ENCODE peak calls at places on chromosomes 7 and 10, in seven cellular contexts. D is HCT116, F is H1, G is HepG2, E is A549, C is endothelial cell of umbilical vein, Y is GM12878. J is an unnamed sample.
A peak's percentile ranks its signal among the peaks of the same experiment; 100 is the strongest.

GRCh38 chr7:22569586-22570321 is 69.8 kb upstream of the STEAP1B start:
- DNase-seq in D (no peak), F (no peak), G (no peak), E (no peak), C (peak; percentile 61), Y (no peak), J (no peak)

GRCh38 chr10:72072046-72072445 is 16.3 kb downstream of the SPOCK2 start:
- DNase-seq in D (no peak), F (no peak), G (no peak), E (no peak), C (no peak), Y (no peak), J (no peak)

GRCh38 chr7:130971297-130971696 is 237.3 kb upstream of the KLF14 start:
- DNase-seq in D (no peak), F (no peak), G (no peak), E (no peak), C (no peak), Y (no peak), J (no peak)

GRCh38 chr7:27992092-27992491 is 188.5 kb downstream of the JAZF1 start:
- DNase-seq in D (no peak), F (no peak), G (no peak), E (no peak), C (no peak), Y (no peak), J (no peak)

GRCh38 chr10:62812672-62813439 is 3.3 kb downstream of the EGR2 start:
- DNase-seq in D (no peak), F (no peak), G (no peak), E (no peak), C (no peak), Y (no peak), J (no peak)

GRCh38 chr7:154736389-154736788 is 266.5 kb downstream of the PAXIP1 start:
- DNase-seq in D (no peak), F (no peak), G (no peak), E (no peak), C (no peak), Y (no peak), J (no peak)

GRCh38 chr10:24469993-24470392 is 253.7 kb downstream of the ARHGAP21 start:
- DNase-seq in D (no peak), F (no peak), G (no peak), E (no peak), C (no peak), Y (no peak), J (no peak)

GRCh38 chr7:3461923-3462322 is 160.9 kb downstream of the SDK1 start:
- DNase-seq in D (no peak), F (no peak), G (no peak), E (no peak), C (no peak), Y (no peak), J (no peak)

GRCh38 chr10:131824371-131825149 is 76.2 kb upstream of the PPP2R2D start:
- DNase-seq in D (no peak), F (no peak), G (no peak), E (peak; percentile 17), C (no peak), Y (no peak), J (no peak)

GRCh38 chr10:3126249-3126648 is 46.3 kb downstream of the PITRM1 start:
- DNase-seq in D (no peak), F (no peak), G (no peak), E (no peak), C (no peak), Y (no peak), J (no peak)

GRCh38 chr7:27873981-27874957 is 134.3 kb downstream of the TAX1BP1 start:
- DNase-seq in D (no peak), F (no peak), G (no peak), E (no peak), C (peak; percentile 98), Y (no peak), J (no peak)

GRCh38 chr10:108166401-108166800 is 1001.9 kb upstream of the SORCS1 start:
- DNase-seq in D (no peak), F (no peak), G (no peak), E (no peak), C (no peak), Y (no peak), J (no peak)

GRCh38 chr7:69927461-69927860 is 329.2 kb downstream of the AUTS2 start:
- DNase-seq in D (no peak), F (no peak), G (no peak), E (no peak), C (no peak), Y (no peak), J (no peak)

GRCh38 chr7:150963707-150964559 is 14.2 kb downstream of the KCNH2 start:
- DNase-seq in D (no peak), F (no peak), G (no peak), E (no peak), C (no peak), Y (no peak), J (no peak)

GRCh38 chr7:38512704-38513103 is 118.5 kb downstream of the AMPH start:
- DNase-seq in D (no peak), F (no peak), G (no peak), E (no peak), C (peak; percentile 19), Y (no peak), J (no peak)

GRCh38 chr10:28985137-28985885 is 303.6 kb upstream of the LYZL1 start:
- DNase-seq in D (no peak), F (no peak), G (no peak), E (no peak), C (no peak), Y (no peak), J (no peak)

GRCh38 chr7:24656608-24657007 is 83.4 kb downstream of the PALS2 start:
- DNase-seq in D (no peak), F (no peak), G (no peak), E (no peak), C (no peak), Y (no peak), J (no peak)

GRCh38 chr10:86423739-86424138 is 57.1 kb upstream of the GRID1 start:
- DNase-seq in D (no peak), F (no peak), G (no peak), E (no peak), C (no peak), Y (no peak), J (no peak)

DNA sequence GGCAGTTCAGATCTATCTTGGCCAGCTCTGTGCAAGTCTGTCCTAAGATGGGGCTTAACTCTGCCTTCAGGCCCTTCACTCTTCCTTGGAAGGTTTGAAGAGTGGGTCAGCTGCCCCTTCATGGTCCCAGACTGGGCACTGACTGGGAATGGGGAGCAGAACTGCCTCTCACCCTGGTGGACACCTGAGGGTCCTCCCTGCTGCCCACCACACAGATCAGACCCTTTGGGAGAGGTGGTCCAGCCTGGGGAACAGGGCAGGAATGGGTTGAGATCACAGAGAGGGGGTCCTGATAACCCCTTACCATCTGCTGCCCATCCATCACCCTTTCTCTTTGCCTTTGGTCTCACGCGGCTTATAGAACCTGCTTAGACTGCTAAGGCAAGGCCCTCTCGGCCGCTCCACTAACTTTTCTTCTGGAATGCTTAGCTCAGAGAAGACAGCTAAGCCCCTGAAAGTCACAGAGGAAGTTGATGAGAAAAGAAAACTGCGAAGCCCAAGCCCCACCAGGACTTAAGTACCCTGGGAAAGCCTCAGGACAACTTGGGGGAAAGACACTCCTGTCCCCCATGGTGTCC is 402 bp upstream of the CDHR1 start:
- DNase-seq in D (no peak), F (no peak), G (no peak), E (no peak), C (no peak), Y (no peak), J (no peak)
- H3K4me3 ChIP-seq in D (no peak overlapping the region), F (peak overlapping the region; percentile 34), G (no peak overlapping the region), E (peak overlapping the region; percentile 50), C (no peak overlapping the region), Y (peak overlapping the region; percentile 51), J (peak overlapping the region; percentile 42)

GRCh38 chr10:58780481-58780880 is 267.8 kb downstream of the BICC1 start:
- DNase-seq in D (no peak), F (no peak), G (no peak), E (no peak), C (no peak), Y (no peak), J (no peak)

GRCh38 chr10:58776613-58777318 is 264.1 kb downstream of the BICC1 start:
- DNase-seq in D (no peak), F (no peak), G (no peak), E (no peak), C (no peak), Y (no peak), J (no peak)

GRCh38 chr10:58775960-58776574 is 263.4 kb downstream of the BICC1 start:
- DNase-seq in D (no peak), F (no peak), G (no peak), E (no peak), C (no peak), Y (no peak), J (no peak)

GRCh38 chr10:58781873-58782488 is 269.3 kb downstream of the BICC1 start:
- DNase-seq in D (peak; percentile 47), F (no peak), G (peak; percentile 42), E (peak; percentile 51), C (peak; percentile 32), Y (peak; percentile 8), J (peak; percentile 36)

GRCh38 chr10:58778966-58779365 is 266.3 kb downstream of the BICC1 start:
- DNase-seq in D (no peak), F (no peak), G (no peak), E (no peak), C (no peak), Y (no peak), J (no peak)
- TF ChIP-seq MAX in D (no peak), F (no peak), G (no peak), E (no peak), C (no peak), Y (no peak), J (no peak)

GRCh38 chr10:43648392-43649148 is at the start of gene ZNF32:
- DNase-seq in D (peak; percentile 55), F (peak; percentile 88), G (peak; percentile 67), E (peak; percentile 79), C (peak; percentile 80), Y (no peak), J (peak; percentile 96)

GRCh38 chr10:43649149-43649523 is 455 bp upstream of the ZNF32 start:
- DNase-seq in D (no peak), F (no peak), G (no peak), E (no peak), C (no peak), Y (no peak), J (no peak)

GRCh38 chr10:43645866-43646265 is 2.8 kb downstream of the ZNF32 start:
- DNase-seq in D (no peak), F (no peak), G (no peak), E (no peak), C (no peak), Y (no peak), J (no peak)

GRCh38 chr10:43648083-43648391 is 644 bp downstream of the ZNF32 start:
- DNase-seq in D (no peak), F (no peak), G (no peak), E (no peak), C (peak; percentile 3), Y (no peak), J (no peak)

GRCh38 chr10:43647576-43647975 is 1.1 kb downstream of the ZNF32 start:
- DNase-seq in D (no peak), F (no peak), G (peak; percentile 18), E (no peak), C (no peak), Y (no peak), J (no peak)
- H3K4me3 ChIP-seq in D (peak overlapping the region; percentile 59), F (no peak overlapping the region), G (peak overlapping the region; percentile 68), E (no peak overlapping the region), C (no peak overlapping the region), Y (peak overlapping the region; percentile 83), J (peak overlapping the region; percentile 79)

DNA sequence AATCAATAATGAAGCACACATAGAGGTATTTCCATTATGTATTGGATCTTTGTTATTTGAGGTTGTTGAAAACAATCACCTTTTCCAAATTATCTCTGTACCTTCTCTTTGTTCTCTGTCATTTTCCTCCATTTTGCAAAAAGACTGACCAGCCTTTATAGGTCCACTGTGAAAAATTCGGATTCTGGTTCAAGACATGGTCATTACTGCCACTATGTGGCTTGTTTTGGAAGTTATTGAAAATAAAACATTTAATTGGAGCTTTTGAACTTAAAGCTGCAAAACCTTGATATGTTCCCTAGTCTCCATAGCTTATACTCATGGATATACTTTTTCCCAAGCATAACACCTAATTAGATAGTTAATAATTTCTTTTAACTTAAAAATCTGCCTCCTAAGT is 1094.4 kb downstream of the NRG3 start:
- DNase-seq in D (no peak), F (no peak), G (no peak), E (no peak), C (peak; percentile 29), Y (no peak), J (peak; percentile 14)
- TF ChIP-seq MAX in D (no peak), F (no peak), G (no peak), E (no peak), C (no peak), Y (no peak), J (no peak)

J was measured in SK-N-SH.